ENCODE peak calls at places on chromosome 21, in nine cellular contexts. L, V, O, B, M, W, D, A and K are unnamed samples.

GRCh38 chr21:16587141-16587570 is 857.4 kb downstream of the USP25 start:
- ATAC-seq in L (peak), V (no peak), O (peak), B (peak), M (no peak), W (peak), D (peak), A (peak), K (no peak)

GRCh38 chr21:34557261-34557660 is 45.3 kb upstream of the KCNE1 start:
- ATAC-seq in L (no peak), V (no peak), O (no peak), B (no peak), M (no peak), W (no peak), D (no peak), A (no peak), K (no peak)

GRCh38 chr21:34061983-34062382 is 11.4 kb upstream of the MRPS6 start:
- ATAC-seq in L (no peak), V (peak), O (no peak), B (no peak), M (no peak), W (no peak), D (no peak), A (no peak), K (no peak)

GRCh38 chr21:36075171-36075570 is 5.3 kb downstream of the CBR1 start:
- ATAC-seq in L (no peak), V (peak), O (no peak), B (no peak), M (no peak), W (no peak), D (peak), A (no peak), K (no peak)

GRCh38 chr21:46478910-46479309 is 20.2 kb downstream of the DIP2A start:
- ATAC-seq in L (no peak), V (no peak), O (no peak), B (no peak), M (no peak), W (no peak), D (no peak), A (no peak), K (no peak)

GRCh38 chr21:16215193-16215592 is 485.4 kb downstream of the USP25 start:
- ATAC-seq in L (no peak), V (no peak), O (no peak), B (no peak), M (no peak), W (no peak), D (no peak), A (no peak), K (no peak)

GRCh38 chr21:34693192-34693810 is 24.5 kb downstream of the CLIC6 start:
- ATAC-seq in L (peak), V (peak), O (peak), B (no peak), M (peak), W (peak), D (no peak), A (peak), K (no peak)

GRCh38 chr21:35048183-35048601 is 910 bp downstream of the RUNX1 start:
- ATAC-seq in L (peak), V (peak), O (no peak), B (no peak), M (no peak), W (no peak), D (no peak), A (no peak), K (no peak)

GRCh38 chr21:42746593-42747266 is 93.3 kb downstream of the PDE9A start:
- ATAC-seq in L (peak), V (no peak), O (no peak), B (no peak), M (peak), W (peak), D (peak), A (no peak), K (no peak)

GRCh38 chr21:15343066-15343465 is 278.3 kb upstream of the NRIP1 start:
- ATAC-seq in L (no peak), V (no peak), O (no peak), B (no peak), M (no peak), W (no peak), D (no peak), A (no peak), K (no peak)

GRCh38 chr21:46425061-46425460 is 33.6 kb upstream of the DIP2A start:
- ATAC-seq in L (no peak), V (no peak), O (no peak), B (no peak), M (peak), W (no peak), D (no peak), A (no peak), K (no peak)

GRCh38 chr21:34743831-34744230 is 75.0 kb downstream of the CLIC6 start:
- ATAC-seq in L (peak), V (peak), O (peak), B (peak), M (no peak), W (no peak), D (no peak), A (no peak), K (peak)

GRCh38 chr21:38987551-38988210 is 182.0 kb downstream of the ETS2 start:
- ATAC-seq in L (no peak), V (no peak), O (no peak), B (no peak), M (no peak), W (no peak), D (peak), A (no peak), K (no peak)

GRCh38 chr21:28148400-28149064 is 844.1 kb downstream of the LTN1 start:
- ATAC-seq in L (peak), V (peak), O (no peak), B (no peak), M (no peak), W (peak), D (peak), A (no peak), K (no peak)

GRCh38 chr21:35045539-35046222 is 3.4 kb downstream of the RUNX1 start:
- ATAC-seq in L (no peak), V (no peak), O (no peak), B (no peak), M (peak), W (no peak), D (no peak), A (no peak), K (no peak)

GRCh38 chr21:34728479-34728878 is 59.7 kb downstream of the CLIC6 start:
- ATAC-seq in L (peak), V (peak), O (no peak), B (no peak), M (no peak), W (peak), D (no peak), A (no peak), K (no peak)

GRCh38 chr21:29155118-29155932 is 24.9 kb downstream of the MAP3K7CL start:
- ATAC-seq in L (peak), V (peak), O (peak), B (peak), M (peak), W (peak), D (peak), A (peak), K (peak)

GRCh38 chr21:36461918-36462486 is 17.9 kb downstream of the CLDN14 start:
- ATAC-seq in L (no peak), V (peak), O (peak), B (no peak), M (no peak), W (peak), D (no peak), A (no peak), K (no peak)

GRCh38 chr21:25925064-25925463 is 190.3 kb downstream of the GABPA start:
- ATAC-seq in L (no peak), V (no peak), O (no peak), B (no peak), M (no peak), W (no peak), D (no peak), A (no peak), K (no peak)

GRCh38 chr21:38972078-38972477 is 166.3 kb downstream of the ETS2 start:
- ATAC-seq in L (no peak), V (no peak), O (no peak), B (no peak), M (no peak), W (no peak), D (no peak), A (no peak), K (no peak)

GRCh38 chr21:32826317-32827167 is 55.0 kb upstream of the PAXBP1 start:
- ATAC-seq in L (peak), V (peak), O (peak), B (peak), M (peak), W (peak), D (peak), A (peak), K (peak)
- TF ChIP-seq CTCF in L (peak), V (peak), O (peak), B (no peak), M (peak), W (peak), D (peak), A (peak), K (peak)

DNA sequence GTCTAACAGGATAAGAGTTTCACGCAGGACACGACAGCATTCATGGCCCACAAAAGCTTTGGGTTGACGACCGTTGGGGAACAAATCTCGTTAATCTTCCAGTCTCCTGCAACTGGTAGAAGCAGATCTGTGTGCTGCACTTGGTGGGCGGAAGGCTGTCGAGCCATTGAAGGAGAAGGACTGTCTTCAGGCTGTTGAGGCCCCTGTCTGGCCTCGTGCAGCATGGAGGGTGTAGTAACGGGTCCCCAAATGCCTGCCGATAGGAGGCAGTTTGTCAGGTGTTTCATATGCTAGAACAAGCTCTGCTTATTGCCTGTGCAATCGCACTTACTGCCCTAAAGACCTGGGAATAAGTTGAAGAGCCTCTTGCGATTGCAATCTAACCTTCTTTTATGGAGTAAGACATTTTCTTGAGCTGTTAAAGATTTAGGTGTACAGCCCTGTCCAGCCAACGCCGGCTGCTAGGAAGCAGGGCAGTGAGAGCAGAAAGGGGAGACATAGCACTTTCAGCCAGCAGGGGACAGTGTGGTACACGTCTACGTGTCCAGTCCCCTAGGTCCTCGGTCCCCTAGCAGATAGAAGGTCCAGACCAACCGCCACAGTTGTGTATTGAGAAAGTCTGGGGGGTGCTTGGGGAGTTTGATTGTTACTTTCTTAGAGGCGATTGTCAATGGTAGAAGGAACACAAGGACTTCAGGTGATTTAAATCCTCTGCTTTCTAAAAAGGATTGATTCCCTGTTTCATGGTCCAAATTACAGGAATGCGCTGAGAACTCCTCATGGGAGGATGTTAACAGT is 102.3 kb upstream of the TMPRSS2 start:
- ATAC-seq in L (peak), V (peak), O (no peak), B (no peak), M (peak), W (peak), D (no peak), A (peak), K (no peak)
- TF ChIP-seq CTCF in L (peak), V (peak), O (peak), B (no peak), M (no peak), W (peak), D (peak), A (peak), K (peak)

DNA sequence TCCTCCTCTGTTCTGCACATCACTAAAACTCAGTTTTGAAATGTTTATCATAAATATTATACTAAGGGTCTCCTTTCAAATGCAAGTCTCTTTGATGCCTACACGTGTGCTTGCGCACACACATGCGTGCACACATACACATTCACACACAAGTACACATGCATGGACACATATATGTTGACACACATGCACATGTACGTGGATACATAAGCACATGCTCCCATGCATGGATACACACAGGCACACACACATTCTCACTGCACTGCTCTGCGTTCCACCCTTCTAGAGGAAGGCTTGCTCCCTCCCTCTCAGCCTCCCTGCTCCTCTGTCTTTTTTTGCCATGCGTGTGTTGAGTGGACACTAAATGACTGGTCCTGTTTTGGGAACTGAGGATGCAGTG is 162.7 kb downstream of the PCP4 start:
- ATAC-seq in L (no peak), V (no peak), O (no peak), B (no peak), M (no peak), W (no peak), D (no peak), A (no peak), K (no peak)
- TF ChIP-seq CTCF in L (no peak), V (no peak), O (no peak), B (no peak), M (no peak), W (no peak), D (no peak), A (no peak), K (no peak)

DNA sequence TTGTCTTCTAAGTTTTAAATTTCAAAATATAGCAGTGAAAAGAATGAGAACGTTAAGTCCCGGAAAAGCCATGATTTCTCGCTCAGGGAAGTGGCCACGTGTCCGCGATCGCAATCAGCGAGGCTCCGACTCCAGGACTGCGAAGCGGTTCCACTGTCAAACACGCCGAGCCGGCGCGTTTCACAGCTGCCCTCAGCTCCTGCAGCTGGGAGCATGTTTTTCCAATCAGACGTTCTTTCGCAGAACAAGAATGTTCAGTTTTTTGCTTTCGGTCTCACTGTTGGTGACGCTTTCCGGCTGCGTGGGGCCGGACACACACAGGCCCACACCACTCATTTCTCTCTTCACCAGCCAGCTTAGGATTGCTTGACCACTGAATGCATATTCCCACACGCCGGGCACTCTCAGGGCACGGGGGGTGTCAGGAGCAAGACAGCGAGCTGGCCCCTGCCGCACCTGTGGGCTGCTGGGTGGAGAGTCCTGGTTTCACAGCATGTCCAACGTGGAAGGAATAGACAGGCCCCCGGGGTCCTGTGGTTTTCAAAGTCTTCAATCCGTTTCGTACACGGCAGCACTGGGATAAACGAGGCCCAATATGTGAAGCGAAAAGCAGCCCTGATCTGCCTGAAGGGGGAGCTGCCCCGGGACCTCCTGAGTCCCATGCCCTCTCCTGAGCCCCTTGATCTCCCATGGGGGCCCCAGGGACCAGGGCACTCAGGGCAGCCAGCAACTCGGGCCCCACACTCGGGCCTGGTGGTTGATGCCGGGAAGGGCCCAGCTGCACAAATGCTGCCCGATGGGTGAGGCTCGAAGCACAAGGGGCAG is 47.3 kb upstream of the COL18A1 start:
- ATAC-seq in L (peak), V (no peak), O (no peak), B (no peak), M (no peak), W (peak), D (peak), A (peak), K (peak)
- TF ChIP-seq CTCF in L (no peak), V (peak), O (peak), B (no peak), M (no peak), W (no peak), D (peak), A (no peak), K (no peak)

GRCh38 chr21:43768868-43769167 is 7.3 kb downstream of the CSTB start:
- ATAC-seq in L (no peak), V (no peak), O (no peak), B (no peak), M (no peak), W (no peak), D (no peak), A (peak), K (no peak)
- TF ChIP-seq CTCF in L (no peak), V (no peak), O (no peak), B (no peak), M (no peak), W (no peak), D (no peak), A (no peak), K (no peak)